ENCODE peak calls at places on chromosomes 1 and 21, in five cellular contexts. R is hepatocyte; S is gastrocnemius medialis; H is colonic mucosa; D is CD4-positive, alpha-beta memory T cell. Y is an unnamed sample.

GRCh38 chr1:20342294-20343148 is 51.8 kb downstream of the VWA5B1 start:
- DNase-seq in H (no peak), D (no peak), S (no peak), R (no peak), Y (no peak)

GRCh38 chr1:32349211-32349708 is 13.0 kb downstream of the FAM229A start:
- DNase-seq in H (no peak), D (no peak), R (no peak), S (no peak), Y (no peak)

GRCh38 chr1:244137261-244137660 is 86.2 kb downstream of the ZBTB18 start:
- DNase-seq in D (no peak), R (no peak), H (no peak), S (no peak), Y (no peak)

GRCh38 chr21:37855568-37856391 is 60.5 kb downstream of the KCNJ6 start:
- DNase-seq in D (no peak), S (no peak), R (no peak), H (no peak), Y (no peak)

GRCh38 chr1:227161470-227161869 is 156.8 kb downstream of the CDC42BPA start:
- DNase-seq in D (no peak), R (no peak), H (no peak), S (no peak), Y (no peak)

GRCh38 chr1:33713058-33713877 is 150.6 kb upstream of the HMGB4 start:
- DNase-seq in S (no peak), H (no peak), R (no peak), D (no peak), Y (peak; percentile 42)

GRCh38 chr1:39268112-39268581 is 63.7 kb downstream of the MACF1 start:
- DNase-seq in D (peak; percentile 17), S (no peak), R (peak; percentile 49), H (no peak), Y (peak; percentile 71)

GRCh38 chr1:184299076-184299790 is 87.6 kb upstream of the C1orf21 start:
- DNase-seq in D (no peak), H (no peak), R (no peak), S (no peak), Y (no peak)

GRCh38 chr1:80023366-80023765 is 1016.8 kb upstream of the ADGRL4 start:
- DNase-seq in R (no peak), D (no peak), S (no peak), H (no peak), Y (no peak)

GRCh38 chr1:93845554-93846150 is 33.4 kb downstream of the DNTTIP2 start:
- DNase-seq in R (peak; percentile 73), D (no peak), S (no peak), H (peak; percentile 30), Y (peak; percentile 62)

GRCh38 chr1:166145496-166145895 is 21.3 kb downstream of the FAM78B start:
- DNase-seq in H (no peak), S (no peak), R (no peak), D (no peak), Y (no peak)

GRCh38 chr1:26072305-26072704 is 4.9 kb upstream of the TRIM63 start:
- DNase-seq in S (peak; percentile 95), D (no peak), R (no peak), H (no peak), Y (no peak)

GRCh38 chr1:181104790-181105133 is 16.3 kb downstream of the IER5 start:
- DNase-seq in D (peak; percentile 56), H (no peak), S (no peak), R (peak; percentile 63), Y (no peak)

GRCh38 chr21:41508415-41509205 is 652 bp upstream of the TMPRSS2 start:
- DNase-seq in R (peak; percentile 51), S (no peak), D (no peak), H (peak; percentile 60), Y (no peak)

GRCh38 chr1:20496241-20496661 is 10.2 kb upstream of the CAMK2N1 start:
- DNase-seq in H (no peak), S (no peak), R (no peak), D (no peak), Y (no peak)

GRCh38 chr1:79044974-79045650 is 38.6 kb upstream of the ADGRL4 start:
- DNase-seq in R (no peak), S (no peak), H (no peak), D (no peak), Y (no peak)

GRCh38 chr21:37073417-37074194 is 552 bp downstream of the TTC3 start:
- DNase-seq in H (peak; percentile 67), S (peak; percentile 32), R (peak; percentile 74), D (peak; percentile 80), Y (no peak)

GRCh38 chr1:169451425-169451824 is 24.2 kb upstream of the CCDC181 start:
- DNase-seq in H (no peak), D (no peak), S (no peak), R (no peak), Y (no peak)

GRCh38 chr1:24505816-24506215 is 3.2 kb downstream of the RCAN3 start:
- DNase-seq in H (no peak), R (no peak), S (no peak), D (no peak), Y (no peak)

GRCh38 chr21:15848632-15849031 is 118.8 kb downstream of the USP25 start:
- DNase-seq in D (no peak), H (no peak), R (peak; percentile 16), S (no peak), Y (no peak)

GRCh38 chr1:14871569-14871968 is 273.1 kb downstream of the KAZN start:
- DNase-seq in S (no peak), R (no peak), H (no peak), D (no peak), Y (no peak)

GRCh38 chr1:2271134-2271785 is 43.1 kb downstream of the SKI start:
- DNase-seq in D (no peak), S (no peak), R (no peak), H (no peak), Y (no peak)

GRCh38 chr1:2272686-2273400 is 44.7 kb downstream of the SKI start:
- DNase-seq in H (no peak), D (no peak), S (no peak), R (no peak), Y (no peak)

GRCh38 chr1:2273401-2274090 is 45.4 kb downstream of the SKI start:
- DNase-seq in S (no peak), R (no peak), H (no peak), D (no peak), Y (no peak)

GRCh38 chr1:2270260-2271100 is 42.4 kb downstream of the SKI start:
- DNase-seq in R (peak; percentile 58), S (no peak), D (no peak), H (no peak), Y (no peak)

DNA sequence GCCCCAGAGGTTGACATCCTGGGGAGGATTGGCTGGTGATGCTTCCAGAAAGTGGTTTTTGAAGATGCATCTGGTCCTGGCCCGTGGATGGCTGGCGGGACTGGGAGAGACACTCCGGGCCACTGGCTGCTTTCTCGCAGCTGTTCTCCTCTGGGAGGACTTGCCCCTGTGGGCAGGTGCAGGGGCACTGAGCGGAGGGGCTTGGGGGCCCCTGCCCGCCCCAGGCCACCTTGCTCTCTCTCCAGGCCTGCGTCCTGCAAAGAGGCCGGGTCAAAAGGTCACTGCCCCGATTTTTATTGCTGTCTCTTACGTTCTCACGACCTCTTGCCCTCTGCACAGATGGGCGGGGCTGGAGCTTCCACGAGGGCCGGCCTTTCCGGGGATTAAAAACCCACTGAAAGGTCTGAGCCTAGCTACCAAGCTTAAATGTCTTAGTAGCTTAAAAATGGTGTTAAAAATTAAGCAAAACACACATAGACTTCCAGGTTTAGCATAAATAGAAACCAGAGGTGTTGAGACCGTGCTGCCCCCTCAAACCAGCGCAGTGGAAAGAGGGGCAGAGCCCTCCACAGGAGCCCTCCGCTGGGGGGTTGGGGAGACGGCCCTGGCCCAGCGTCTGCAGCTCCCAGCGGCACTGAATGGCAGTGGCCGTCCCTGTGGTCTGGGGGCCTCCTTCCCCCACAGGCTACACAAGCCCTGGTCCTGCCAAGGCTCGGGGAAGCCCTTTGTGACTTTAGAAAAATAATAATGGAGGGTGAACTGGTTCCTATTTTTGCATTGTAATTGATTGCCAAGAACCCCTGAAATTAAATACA is 43.9 kb downstream of the SKI start:
- DNase-seq in S (no peak), D (no peak), R (no peak), H (no peak), Y (no peak)
- H3K4me1 ChIP-seq in S (peaks cover 79% of the 10 kb centered on the region), D (peaks cover 97% of the 10 kb centered on the region), R (peaks cover 61% of the 10 kb centered on the region), H (peaks cover 27% of the 10 kb centered on the region), Y (no peaks in the 10 kb centered on the region)

DNA sequence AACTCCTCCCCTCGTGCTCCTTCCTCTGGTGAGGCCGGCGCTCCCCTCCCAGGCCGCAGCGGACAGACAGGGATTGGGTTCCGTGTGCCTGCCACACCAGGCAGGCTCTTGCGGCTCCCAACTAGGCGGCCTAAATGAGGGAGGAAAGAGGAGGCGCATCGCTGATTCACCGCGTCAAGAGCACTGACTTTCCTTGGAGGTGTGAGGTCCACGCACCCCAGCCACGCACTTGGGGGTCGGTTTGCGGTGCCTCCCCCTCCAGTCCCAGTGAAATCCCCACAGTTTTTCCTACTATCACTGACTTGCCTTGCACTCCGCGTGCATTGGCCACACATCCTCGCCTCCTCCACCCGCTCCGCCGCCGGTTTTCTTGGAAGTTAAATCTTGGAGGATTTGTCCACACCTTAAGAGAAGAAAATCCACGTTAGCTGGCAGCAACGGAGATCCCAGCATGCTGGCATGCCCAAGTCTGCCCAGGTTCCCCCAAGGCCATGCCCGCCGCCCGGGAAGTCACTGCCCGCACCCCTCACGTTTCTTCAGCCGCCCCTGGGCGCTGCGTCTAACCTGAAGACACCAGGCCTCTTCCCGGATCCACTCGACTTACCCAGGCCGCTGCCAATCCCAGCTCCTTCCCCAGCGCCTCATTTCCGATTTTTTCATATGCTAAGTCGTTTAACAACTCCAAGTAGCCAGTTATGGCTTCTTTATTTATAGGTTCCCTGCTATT is 1.1 kb upstream of the FOXD3 start:
- DNase-seq in S (no peak), D (no peak), H (no peak), R (no peak), Y (no peak)
- H3K4me3 ChIP-seq in S (no peak overlapping the region), D (no peak overlapping the region), H (no peak overlapping the region), R (no peak overlapping the region), Y (peak overlapping the region; percentile 54)

GRCh38 chr1:232589809-232590741 is 39.9 kb downstream of the SIPA1L2 start:
- DNase-seq in H (no peak), D (no peak), S (no peak), R (no peak), Y (no peak)
- H3K4me1 ChIP-seq in H (no peaks in the 10 kb centered on the region), D (no peaks in the 10 kb centered on the region), S (peaks cover 11% of the 10 kb centered on the region), R (peaks cover 10% of the 10 kb centered on the region), Y (no peaks in the 10 kb centered on the region)

GRCh38 chr1:12614402-12615165 is 3.4 kb downstream of the DHRS3 start:
- DNase-seq in D (no peak), H (no peak), R (no peak), S (no peak), Y (no peak)
- H3K4me3 ChIP-seq in D (no peak overlapping the region), H (peak overlapping the region; percentile 86), R (peak overlapping the region; percentile 62), S (peak overlapping the region; percentile 84), Y (peak overlapping the region; percentile 75)

DNA sequence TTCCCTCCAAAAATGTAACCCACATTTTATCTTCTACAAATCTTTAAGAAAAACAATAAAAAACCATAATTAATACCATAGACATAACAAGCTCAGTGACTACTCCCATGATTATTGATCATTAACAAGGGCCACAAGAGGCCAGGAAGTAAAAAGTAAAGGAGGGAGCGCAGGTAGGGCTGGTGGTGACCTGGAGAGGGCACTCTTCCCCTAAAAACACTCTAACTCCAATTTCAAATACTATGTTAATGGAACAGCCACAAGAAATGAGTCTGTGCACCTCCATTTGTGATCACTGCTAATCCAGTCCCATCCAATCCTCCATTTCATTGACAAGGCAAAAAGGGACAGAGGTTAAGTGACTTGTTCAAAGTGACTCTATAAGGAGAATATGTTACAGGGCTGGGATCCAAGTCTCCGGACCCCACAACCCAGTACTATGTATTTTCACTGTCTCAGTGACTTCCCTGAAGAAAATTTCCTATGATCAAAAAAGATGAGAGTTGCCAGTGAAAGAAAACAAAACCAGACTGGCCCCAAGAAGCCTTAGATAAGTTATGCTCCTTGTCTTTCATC is 41.2 kb upstream of the CFAP298 start:
- DNase-seq in R (peak; percentile 43), D (peak; percentile 31), S (no peak), H (no peak), Y (no peak)
- H3K4me1 ChIP-seq in R (no peaks in the 10 kb centered on the region), D (no peaks in the 10 kb centered on the region), S (no peaks in the 10 kb centered on the region), H (no peaks in the 10 kb centered on the region), Y (no peaks in the 10 kb centered on the region)

Y was measured in right atrium auricular region.